ENCODE peak calls at places on chromosomes 2 and 18, in four cellular contexts. V is A549, W is K562, M is GM12878. A is an unnamed sample.

GRCh38 chr18:55189972-55190371 is 230.7 kb upstream of the CCDC68 start:
- DNase-seq in V (no peak), W (no peak), M (no peak), A (peak; percentile 58)

GRCh38 chr18:69259282-69259681 is 141.4 kb upstream of the DOK6 start:
- DNase-seq in V (no peak), W (no peak), M (no peak), A (no peak)

GRCh38 chr2:239129147-239129896 is 271.5 kb downstream of the HDAC4 start:
- DNase-seq in V (no peak), W (no peak), M (no peak), A (no peak)

GRCh38 chr2:127053731-127054603 is 53.0 kb downstream of the BIN1 start:
- DNase-seq in V (no peak), W (no peak), M (no peak), A (no peak)

GRCh38 chr18:29459986-29460385 is 1283.1 kb upstream of the CDH2 start:
- DNase-seq in V (no peak), W (no peak), M (no peak), A (no peak)

GRCh38 chr2:205218056-205218455 is 464.2 kb upstream of the NRP2 start:
- DNase-seq in V (no peak), W (no peak), M (no peak), A (no peak)

GRCh38 chr2:11379558-11379957 is 35.1 kb upstream of the ROCK2 start:
- DNase-seq in V (no peak), W (no peak), M (no peak), A (no peak)

GRCh38 chr2:111117666-111118454 is 2.9 kb upstream of the BCL2L11 start:
- DNase-seq in V (peak; percentile 35), W (no peak), M (no peak), A (peak; percentile 47)

GRCh38 chr2:74778381-74779371 is 55.3 kb upstream of the HK2 start:
- DNase-seq in V (no peak), W (no peak), M (no peak), A (peak; percentile 91)

GRCh38 chr2:86238354-86238753 is 39.1 kb downstream of the MRPL35 start:
- DNase-seq in V (no peak), W (no peak), M (peak; percentile 74), A (no peak)

GRCh38 chr2:202019689-202020450 is 13.8 kb upstream of the FZD7 start:
- DNase-seq in V (no peak), W (no peak), M (no peak), A (no peak)

GRCh38 chr2:37665622-37666362 is 5.7 kb downstream of the CDC42EP3 start:
- DNase-seq in V (no peak), W (no peak), M (no peak), A (no peak)

GRCh38 chr18:26511339-26512071 is 36.8 kb downstream of the KCTD1 start:
- DNase-seq in V (no peak), W (no peak), M (no peak), A (no peak)

GRCh38 chr2:237614151-237614720 is 13.2 kb upstream of the LRRFIP1 start:
- DNase-seq in V (no peak), W (no peak), M (no peak), A (peak; percentile 92)

GRCh38 chr2:173231042-173231441 is 123.6 kb upstream of the CDCA7 start:
- DNase-seq in V (no peak), W (no peak), M (no peak), A (no peak)

GRCh38 chr2:3613524-3613905 is 18.6 kb downstream of the COLEC11 start:
- DNase-seq in V (no peak), W (no peak), M (no peak), A (no peak)

GRCh38 chr2:201357216-201357615 is at the start of gene FLACC1:
- DNase-seq in V (peak; percentile 39), W (peak; percentile 14), M (no peak), A (peak; percentile 94)

GRCh38 chr2:237256845-237257244 is 157.1 kb downstream of the COL6A3 start:
- DNase-seq in V (no peak), W (no peak), M (no peak), A (no peak)

GRCh38 chr2:1607971-1608688 is 136.2 kb downstream of the PXDN start:
- DNase-seq in V (no peak), W (no peak), M (no peak), A (no peak)

GRCh38 chr2:1736997-1737480 is 7.3 kb downstream of the PXDN start:
- DNase-seq in V (no peak), W (no peak), M (no peak), A (no peak)

GRCh38 chr2:16012626-16013501 is 72.5 kb downstream of the MYCN start:
- DNase-seq in V (no peak), W (no peak), M (no peak), A (peak; percentile 68)

GRCh38 chr2:138421315-138421970 is 80.1 kb upstream of the SPOPL start:
- DNase-seq in V (peak; percentile 24), W (no peak), M (no peak), A (no peak)

GRCh38 chr18:76619342-76620315 is 124.6 kb upstream of the ZNF516 start:
- DNase-seq in V (no peak), W (no peak), M (no peak), A (peak; percentile 72)

GRCh38 chr2:39000552-39000951 is 110.9 kb downstream of the ARHGEF33 start:
- DNase-seq in V (no peak), W (no peak), M (no peak), A (no peak)

GRCh38 chr2:18976112-18976961 is 382.1 kb downstream of the OSR1 start:
- DNase-seq in V (no peak), W (no peak), M (no peak), A (no peak)

GRCh38 chr18:44708451-44709083 is 27.9 kb downstream of the SETBP1 start:
- DNase-seq in V (no peak), W (no peak), M (no peak), A (no peak)

GRCh38 chr2:1045109-1045508 is 94.5 kb downstream of the SNTG2 start:
- DNase-seq in V (no peak), W (no peak), M (no peak), A (no peak)

GRCh38 chr18:31562726-31563125 is 29.0 kb upstream of the TTR start:
- DNase-seq in V (no peak), W (no peak), M (no peak), A (no peak)

DNA sequence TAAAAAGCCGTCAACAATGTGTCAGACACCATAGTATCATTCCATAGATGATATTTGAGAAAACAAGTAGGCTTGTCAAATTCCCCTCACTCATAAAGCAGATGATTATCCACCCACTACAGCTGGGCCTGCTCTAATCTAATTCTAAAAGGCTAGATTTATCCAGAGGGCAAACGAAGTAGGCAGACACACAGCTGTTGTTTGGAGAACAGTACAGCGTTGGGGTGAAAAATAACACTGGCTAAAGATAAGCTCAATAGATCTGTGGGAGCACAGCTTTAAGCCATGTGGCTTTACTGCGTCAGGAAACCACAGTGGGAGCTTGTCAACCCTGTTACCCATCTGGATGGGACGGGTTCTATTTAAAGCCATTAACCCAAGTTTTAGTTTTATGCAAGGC is 48.9 kb upstream of the COBLL1 start:
- DNase-seq in V (no peak), W (no peak), M (no peak), A (no peak)
- TF ChIP-seq JUNB in V (no peak), W (no peak), M (no peak), A (no peak)

GRCh38 chr2:119478188-119479065 is 45.9 kb downstream of the SCTR start:
- DNase-seq in V (no peak), W (no peak), M (no peak), A (no peak)

GRCh38 chr2:119480184-119480583 is 44.1 kb downstream of the SCTR start:
- DNase-seq in V (no peak), W (no peak), M (no peak), A (no peak)

GRCh38 chr2:119481501-119482455 is 42.5 kb downstream of the SCTR start:
- DNase-seq in V (no peak), W (no peak), M (no peak), A (peak; percentile 23)

GRCh38 chr2:119482481-119483394 is 41.5 kb downstream of the SCTR start:
- DNase-seq in V (no peak), W (no peak), M (no peak), A (no peak)

GRCh38 chr2:119480718-119481142 is 43.6 kb downstream of the SCTR start:
- DNase-seq in V (no peak), W (peak; percentile 24), M (no peak), A (no peak)
- TF ChIP-seq JUNB in V (no peak), W (no peak), M (no peak), A (no peak)

GRCh38 chr2:179376881-179377280 is 112.2 kb upstream of the SESTD1 start:
- DNase-seq in V (no peak), W (no peak), M (no peak), A (no peak)
- TF ChIP-seq JUNB in V (no peak), W (no peak), M (no peak), A (no peak)

GRCh38 chr2:190511104-190511503 is 23.4 kb downstream of the NEMP2 start:
- DNase-seq in V (peak; percentile 32), W (no peak), M (no peak), A (peak; percentile 41)
- TF ChIP-seq JUNB in V (no peak), W (no peak), M (no peak), A (no peak)

DNA sequence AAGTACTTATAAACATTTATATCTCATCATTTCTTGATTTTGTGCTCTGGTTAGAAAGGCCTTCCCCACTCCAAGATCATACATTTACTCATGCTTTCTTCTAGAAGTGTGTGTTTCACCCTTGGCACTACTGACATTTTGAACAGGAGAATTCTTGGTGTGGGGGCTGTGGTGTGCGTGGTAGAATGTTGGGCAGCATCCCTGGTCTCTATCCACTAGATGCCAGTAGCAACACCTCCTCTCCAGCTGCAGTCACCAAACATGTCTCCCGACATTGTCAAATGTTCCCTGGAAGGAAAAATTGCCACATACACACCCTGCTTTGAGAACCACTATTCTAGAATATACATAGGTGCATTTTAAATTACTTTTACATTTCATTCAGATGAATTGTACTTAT is 8.7 kb upstream of the TGIF1 start:
- DNase-seq in V (no peak), W (no peak), M (no peak), A (peak; percentile 55)
- TF ChIP-seq JUNB in V (no peak), W (no peak), M (no peak), A (no peak)